ENCODE peak calls at places on chromosomes 11 and 22, in four cellular contexts. One of them, this sample, is unnamed.
A peak's percentile ranks its signal among the peaks of the same experiment; 100 is the strongest.

GRCh38 chr11:24679686-24680318 is 182.9 kb downstream of the LUZP2 start:
- DNase-seq in stimulated activated CD8-positive, alpha-beta memory T cell treated with anti-CD3 and anti-CD28 coated beads, Interleukin-2, amount 100 ng/mL, for 1 hour: no peak
- DNase-seq in activated effector memory CD4-positive, alpha-beta T cell treated with anti-CD3 and anti-CD28 coated beads, Interleukin-2, amount 50 U/mL, for 16 hours: no peak
- DNase-seq in NCI-H1092: no peak
- DNase-seq in this sample: no peak

GRCh38 chr11:130815074-130815802 is 101.0 kb downstream of the SNX19 start:
- DNase-seq in NCI-H1092: no peak
- DNase-seq in stimulated activated CD8-positive, alpha-beta memory T cell treated with anti-CD3 and anti-CD28 coated beads, Interleukin-2, amount 100 ng/mL, for 1 hour: no peak
- DNase-seq in activated effector memory CD4-positive, alpha-beta T cell treated with anti-CD3 and anti-CD28 coated beads, Interleukin-2, amount 50 U/mL, for 16 hours: no peak
- DNase-seq in this sample: no peak

GRCh38 chr22:30605449-30606110 is 1.4 kb upstream of the TCN2 start:
- DNase-seq in stimulated activated CD8-positive, alpha-beta memory T cell treated with anti-CD3 and anti-CD28 coated beads, Interleukin-2, amount 100 ng/mL, for 1 hour: no peak
- DNase-seq in NCI-H1092: peak; percentile 37
- DNase-seq in activated effector memory CD4-positive, alpha-beta T cell treated with anti-CD3 and anti-CD28 coated beads, Interleukin-2, amount 50 U/mL, for 16 hours: peak; percentile 77
- DNase-seq in this sample: no peak

GRCh38 chr22:41695211-41695610 is 4.1 kb upstream of the MEI1 start:
- DNase-seq in NCI-H1092: no peak
- DNase-seq in stimulated activated CD8-positive, alpha-beta memory T cell treated with anti-CD3 and anti-CD28 coated beads, Interleukin-2, amount 100 ng/mL, for 1 hour: no peak
- DNase-seq in activated effector memory CD4-positive, alpha-beta T cell treated with anti-CD3 and anti-CD28 coated beads, Interleukin-2, amount 50 U/mL, for 16 hours: no peak
- DNase-seq in this sample: no peak

GRCh38 chr11:30282289-30282631 is 40.6 kb upstream of the ARL14EP start:
- DNase-seq in NCI-H1092: no peak
- DNase-seq in activated effector memory CD4-positive, alpha-beta T cell treated with anti-CD3 and anti-CD28 coated beads, Interleukin-2, amount 50 U/mL, for 16 hours: no peak
- DNase-seq in stimulated activated CD8-positive, alpha-beta memory T cell treated with anti-CD3 and anti-CD28 coated beads, Interleukin-2, amount 100 ng/mL, for 1 hour: no peak
- DNase-seq in this sample: no peak

GRCh38 chr11:128498846-128499245 is 88.5 kb downstream of the ETS1 start:
- DNase-seq in NCI-H1092: no peak
- DNase-seq in stimulated activated CD8-positive, alpha-beta memory T cell treated with anti-CD3 and anti-CD28 coated beads, Interleukin-2, amount 100 ng/mL, for 1 hour: no peak
- DNase-seq in activated effector memory CD4-positive, alpha-beta T cell treated with anti-CD3 and anti-CD28 coated beads, Interleukin-2, amount 50 U/mL, for 16 hours: no peak
- DNase-seq in this sample: no peak

GRCh38 chr11:34830648-34831047 is 85.5 kb downstream of the APIP start:
- DNase-seq in NCI-H1092: no peak
- DNase-seq in activated effector memory CD4-positive, alpha-beta T cell treated with anti-CD3 and anti-CD28 coated beads, Interleukin-2, amount 50 U/mL, for 16 hours: no peak
- DNase-seq in stimulated activated CD8-positive, alpha-beta memory T cell treated with anti-CD3 and anti-CD28 coated beads, Interleukin-2, amount 100 ng/mL, for 1 hour: no peak
- DNase-seq in this sample: peak; percentile 1

GRCh38 chr22:27405672-27406388 is 395.7 kb downstream of the MN1 start:
- DNase-seq in NCI-H1092: no peak
- DNase-seq in activated effector memory CD4-positive, alpha-beta T cell treated with anti-CD3 and anti-CD28 coated beads, Interleukin-2, amount 50 U/mL, for 16 hours: no peak
- DNase-seq in stimulated activated CD8-positive, alpha-beta memory T cell treated with anti-CD3 and anti-CD28 coated beads, Interleukin-2, amount 100 ng/mL, for 1 hour: no peak
- DNase-seq in this sample: no peak

GRCh38 chr11:64751580-64751979 is 7.6 kb upstream of the RASGRP2 start:
- DNase-seq in stimulated activated CD8-positive, alpha-beta memory T cell treated with anti-CD3 and anti-CD28 coated beads, Interleukin-2, amount 100 ng/mL, for 1 hour: no peak
- DNase-seq in NCI-H1092: no peak
- DNase-seq in activated effector memory CD4-positive, alpha-beta T cell treated with anti-CD3 and anti-CD28 coated beads, Interleukin-2, amount 50 U/mL, for 16 hours: no peak
- DNase-seq in this sample: no peak

GRCh38 chr11:64553554-64554201 is 37.3 kb upstream of the SLC22A12 start:
- DNase-seq in stimulated activated CD8-positive, alpha-beta memory T cell treated with anti-CD3 and anti-CD28 coated beads, Interleukin-2, amount 100 ng/mL, for 1 hour: peak; percentile 23
- DNase-seq in NCI-H1092: peak; percentile 39
- DNase-seq in activated effector memory CD4-positive, alpha-beta T cell treated with anti-CD3 and anti-CD28 coated beads, Interleukin-2, amount 50 U/mL, for 16 hours: peak; percentile 85
- DNase-seq in this sample: peak; percentile 91

GRCh38 chr11:109728056-109728455 is 306.1 kb downstream of the C11orf87 start:
- DNase-seq in activated effector memory CD4-positive, alpha-beta T cell treated with anti-CD3 and anti-CD28 coated beads, Interleukin-2, amount 50 U/mL, for 16 hours: no peak
- DNase-seq in NCI-H1092: no peak
- DNase-seq in stimulated activated CD8-positive, alpha-beta memory T cell treated with anti-CD3 and anti-CD28 coated beads, Interleukin-2, amount 100 ng/mL, for 1 hour: no peak
- DNase-seq in this sample: no peak

GRCh38 chr11:30260813-30261212 is 30.0 kb downstream of the FSHB start:
- DNase-seq in stimulated activated CD8-positive, alpha-beta memory T cell treated with anti-CD3 and anti-CD28 coated beads, Interleukin-2, amount 100 ng/mL, for 1 hour: no peak
- DNase-seq in NCI-H1092: no peak
- DNase-seq in activated effector memory CD4-positive, alpha-beta T cell treated with anti-CD3 and anti-CD28 coated beads, Interleukin-2, amount 50 U/mL, for 16 hours: no peak
- DNase-seq in this sample: no peak

GRCh38 chr11:3138178-3139085 is 26.7 kb downstream of the OSBPL5 start:
- DNase-seq in activated effector memory CD4-positive, alpha-beta T cell treated with anti-CD3 and anti-CD28 coated beads, Interleukin-2, amount 50 U/mL, for 16 hours: no peak
- DNase-seq in stimulated activated CD8-positive, alpha-beta memory T cell treated with anti-CD3 and anti-CD28 coated beads, Interleukin-2, amount 100 ng/mL, for 1 hour: no peak
- DNase-seq in NCI-H1092: no peak
- DNase-seq in this sample: no peak

GRCh38 chr22:43535741-43536140 is 123.9 kb downstream of the MPPED1 start:
- DNase-seq in NCI-H1092: no peak
- DNase-seq in activated effector memory CD4-positive, alpha-beta T cell treated with anti-CD3 and anti-CD28 coated beads, Interleukin-2, amount 50 U/mL, for 16 hours: no peak
- DNase-seq in stimulated activated CD8-positive, alpha-beta memory T cell treated with anti-CD3 and anti-CD28 coated beads, Interleukin-2, amount 100 ng/mL, for 1 hour: no peak
- DNase-seq in this sample: no peak

GRCh38 chr11:128660957-128661356 is 32.9 kb upstream of the FLI1 start:
- DNase-seq in activated effector memory CD4-positive, alpha-beta T cell treated with anti-CD3 and anti-CD28 coated beads, Interleukin-2, amount 50 U/mL, for 16 hours: no peak
- DNase-seq in NCI-H1092: no peak
- DNase-seq in stimulated activated CD8-positive, alpha-beta memory T cell treated with anti-CD3 and anti-CD28 coated beads, Interleukin-2, amount 100 ng/mL, for 1 hour: no peak
- DNase-seq in this sample: no peak